ENCODE peak calls at places on chromosomes 16 and 17, in four cellular contexts. M, P, F and N are unnamed samples.

GRCh38 chr17:17557796-17558195 is 33.7 kb downstream of the PEMT start:
- DNase-seq in M (no peak), P (no peak), F (no peak), N (no peak)

GRCh38 chr17:2002767-2003329 is 22.3 kb downstream of the RTN4RL1 start:
- DNase-seq in M (no peak), P (no peak), F (no peak), N (no peak)

GRCh38 chr17:64992325-64992802 is 64.2 kb downstream of the GNA13 start:
- DNase-seq in M (peak; percentile 33), P (peak; percentile 71), F (no peak), N (no peak)

GRCh38 chr17:73628642-73629552 is 15.3 kb downstream of the SDK2 start:
- DNase-seq in M (no peak), P (no peak), F (no peak), N (no peak)

GRCh38 chr16:86470964-86471363 is 39.4 kb upstream of the FOXF1 start:
- DNase-seq in M (no peak), P (no peak), F (no peak), N (no peak)

GRCh38 chr17:1989135-1989534 is 36.0 kb downstream of the RTN4RL1 start:
- DNase-seq in M (peak; percentile 68), P (peak; percentile 91), F (peak; percentile 18), N (no peak)

GRCh38 chr16:51569204-51569911 is 418.3 kb upstream of the SALL1 start:
- DNase-seq in M (peak; percentile 37), P (peak; percentile 27), F (no peak), N (no peak)

GRCh38 chr16:4316103-4316731 is 350 bp downstream of the GLIS2 start:
- DNase-seq in M (peak; percentile 26), P (no peak), F (no peak), N (peak; percentile 86)

GRCh38 chr17:17682737-17683675 is 1.7 kb downstream of the RAI1 start:
- DNase-seq in M (peak; percentile 90), P (peak; percentile 76), F (peak; percentile 64), N (no peak)

GRCh38 chr17:78400581-78401240 is 22.3 kb downstream of the PGS1 start:
- DNase-seq in M (no peak), P (no peak), F (no peak), N (no peak)

GRCh38 chr17:29138991-29139682 is 41.1 kb downstream of the MYO18A start:
- DNase-seq in M (no peak), P (no peak), F (no peak), N (no peak)

GRCh38 chr16:67927131-67927941 is 4.3 kb downstream of the CTRL start:
- DNase-seq in M (no peak), P (no peak), F (no peak), N (no peak)

GRCh38 chr16:86597880-86598606 is 19.7 kb downstream of the FOXL1 start:
- DNase-seq in M (no peak), P (peak; percentile 40), F (no peak), N (no peak)

GRCh38 chr17:1229354-1229890 is 40.8 kb upstream of the BHLHA9 start:
- DNase-seq in M (no peak), P (no peak), F (peak; percentile 61), N (no peak)

GRCh38 chr17:43803758-43804157 is 23.5 kb downstream of the CFAP97D1 start:
- DNase-seq in M (peak; percentile 10), P (no peak), F (no peak), N (no peak)

GRCh38 chr17:48878920-48879898 is 13.4 kb upstream of the ATP5MC1 start:
- DNase-seq in M (peak; percentile 67), P (peak; percentile 35), F (peak; percentile 61), N (no peak)

GRCh38 chr16:86625029-86625428 is 46.7 kb downstream of the FOXL1 start:
- DNase-seq in M (no peak), P (no peak), F (no peak), N (no peak)

GRCh38 chr16:14487579-14487978 is 142.5 kb downstream of the PARN start:
- DNase-seq in M (no peak), P (no peak), F (no peak), N (no peak)

GRCh38 chr16:619476-620100 is 11.2 kb upstream of the WFIKKN1 start:
- DNase-seq in M (no peak), P (no peak), F (no peak), N (no peak)

GRCh38 chr17:45873728-45874127 is 20.6 kb upstream of the MAPT start:
- DNase-seq in M (no peak), P (no peak), F (no peak), N (no peak)

GRCh38 chr16:8828541-8829165 is 31.0 kb downstream of the PMM2 start:
- DNase-seq in M (no peak), P (no peak), F (no peak), N (no peak)

GRCh38 chr17:63919311-63919723 is 678 bp upstream of the GH1 start:
- DNase-seq in M (peak; percentile 39), P (peak; percentile 28), F (peak; percentile 74), N (no peak)

GRCh38 chr17:41793749-41794602 is 7.5 kb upstream of the JUP start:
- DNase-seq in M (no peak), P (no peak), F (no peak), N (no peak)

GRCh38 chr16:3902731-3903130 is 22.2 kb upstream of the CREBBP start:
- DNase-seq in M (peak; percentile 6), P (no peak), F (no peak), N (no peak)

GRCh38 chr17:82244413-82245140 is 15.7 kb downstream of the SLC16A3 start:
- DNase-seq in M (peak; percentile 54), P (peak; percentile 51), F (no peak), N (no peak)
- TF ChIP-seq CTCF in M (peak; percentile 57), P (peak; percentile 75), F (peak; percentile 48), N (peak; percentile 61)

GRCh38 chr16:18983565-18984424 is at the start of gene TMC7:
- DNase-seq in M (peak; percentile 89), P (peak; percentile 78), F (peak; percentile 32), N (peak; percentile 97)
- TF ChIP-seq CTCF in M (peak; percentile 88), P (peak; percentile 87), F (peak; percentile 82), N (peak; percentile 94)

GRCh38 chr17:74863420-74864296 is 4.0 kb upstream of the GRIN2C start:
- DNase-seq in M (no peak), P (no peak), F (no peak), N (no peak)

GRCh38 chr17:74864866-74865395 is 5.2 kb upstream of the GRIN2C start:
- DNase-seq in M (peak; percentile 53), P (peak; percentile 45), F (peak; percentile 88), N (peak; percentile 93)

GRCh38 chr17:74866198-74866835 is 6.5 kb downstream of the FDXR start:
- DNase-seq in M (no peak), P (no peak), F (no peak), N (no peak)

GRCh38 chr17:74864297-74864865 is 4.7 kb upstream of the GRIN2C start:
- DNase-seq in M (no peak), P (no peak), F (no peak), N (no peak)

DNA sequence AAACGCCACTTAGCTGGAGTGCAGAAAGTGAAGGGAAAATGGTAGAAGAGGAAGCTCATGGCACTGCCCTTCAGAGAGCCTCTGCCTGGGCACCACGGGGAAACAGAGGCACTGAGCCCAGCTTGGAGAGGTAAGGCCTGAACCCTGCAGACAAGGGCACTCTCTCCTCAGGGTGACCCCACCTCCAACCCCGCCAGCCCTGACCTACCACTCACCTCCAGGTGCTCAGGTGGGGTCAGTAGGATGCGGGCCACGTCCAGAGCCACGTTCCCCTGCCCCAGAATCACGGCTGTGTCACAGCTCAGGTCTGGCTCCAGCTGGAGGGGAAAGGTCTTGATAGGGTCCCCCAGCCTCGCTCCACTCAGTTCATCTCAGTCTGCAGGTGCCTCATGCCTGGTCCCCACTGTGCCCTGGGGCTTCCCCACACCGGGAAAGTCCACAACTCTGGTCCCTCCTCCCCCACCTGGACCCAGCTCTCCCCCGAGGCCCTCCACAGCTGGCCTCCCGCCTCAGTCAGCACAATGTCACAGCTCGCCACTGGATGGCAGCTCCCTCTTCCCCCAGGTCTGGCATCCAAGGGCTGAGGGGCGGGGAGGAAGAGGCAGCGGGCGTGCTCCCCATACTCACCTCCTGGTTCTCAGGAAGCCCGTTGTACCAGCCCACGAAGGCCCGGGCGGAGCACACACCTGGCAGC is 6.0 kb upstream of the GRIN2C start:
- DNase-seq in M (no peak), P (no peak), F (no peak), N (no peak)
- TF ChIP-seq CTCF in M (no peak), P (no peak), F (no peak), N (no peak)

GRCh38 chr17:80474231-80474932 is 2.0 kb downstream of the NPTX1 start:
- DNase-seq in M (peak; percentile 46), P (peak; percentile 42), F (no peak), N (no peak)
- TF ChIP-seq CTCF in M (peak; percentile 20), P (peak; percentile 63), F (no peak), N (peak; percentile 52)

DNA sequence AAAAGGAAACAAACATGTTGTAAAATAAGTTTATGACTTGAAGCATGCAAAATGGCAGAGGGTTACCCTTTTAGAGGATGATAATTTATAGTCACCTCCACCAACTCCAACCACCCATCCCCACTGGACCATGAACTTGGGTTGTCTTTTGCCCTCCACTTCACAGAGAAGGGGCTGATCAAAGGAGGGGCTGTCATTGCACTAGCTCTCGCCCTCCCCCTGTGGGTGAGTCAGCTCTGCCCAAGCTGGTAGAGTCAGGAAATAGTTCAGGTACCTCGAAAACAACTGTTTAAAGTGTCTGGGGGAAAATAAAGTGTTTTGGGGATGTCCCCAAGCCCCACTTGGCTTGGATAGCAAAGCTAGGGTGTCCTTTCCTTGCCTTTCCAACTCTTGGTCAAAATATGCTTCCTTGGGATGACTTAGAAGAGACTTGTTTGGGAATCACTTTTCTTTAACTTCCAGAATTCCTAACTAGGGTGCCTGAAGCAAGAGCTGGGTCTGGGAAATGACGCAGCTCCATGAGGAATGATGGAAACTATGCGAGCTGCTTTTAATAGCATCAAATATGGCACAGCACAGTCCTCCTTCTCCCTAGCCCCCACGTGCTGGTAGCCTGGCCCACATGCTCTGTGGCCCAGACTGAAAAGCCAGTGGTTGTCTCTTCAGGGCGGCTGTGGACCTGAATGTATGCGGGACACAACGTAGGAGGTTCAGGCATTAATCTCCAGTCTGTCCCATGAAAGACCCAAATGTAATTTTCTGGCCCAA is 40.7 kb downstream of the TBX4 start:
- DNase-seq in M (no peak), P (peak; percentile 74), F (no peak), N (no peak)
- TF ChIP-seq CTCF in M (no peak), P (peak; percentile 63), F (no peak), N (no peak)

GRCh38 chr17:72429066-72429638 is 308.3 kb downstream of the SOX9 start:
- DNase-seq in M (no peak), P (no peak), F (no peak), N (no peak)

GRCh38 chr17:72433797-72434196 is 313.0 kb downstream of the SOX9 start:
- DNase-seq in M (no peak), P (no peak), F (no peak), N (no peak)

GRCh38 chr17:72432143-72432604 is 311.4 kb downstream of the SOX9 start:
- DNase-seq in M (no peak), P (no peak), F (no peak), N (no peak)

GRCh38 chr17:72432881-72433280 is 312.1 kb downstream of the SOX9 start:
- DNase-seq in M (no peak), P (no peak), F (no peak), N (no peak)

GRCh38 chr17:72430611-72431432 is 310.0 kb downstream of the SOX9 start:
- DNase-seq in M (no peak), P (no peak), F (no peak), N (no peak)
- TF ChIP-seq CTCF in M (peak; percentile 32), P (peak; percentile 61), F (no peak), N (peak; percentile 10)